ENCODE peak calls at places on chromosomes 1 and 21, in four cellular contexts. H is T-helper 1 cell, E is RPMI7951, D is body of pancreas. P is an unnamed sample.

GRCh38 chr1:43853161-43853921 is 80.3 kb upstream of the ARTN start:
- DNase-seq in H (no peak), E (peak), D (peak), P (no peak)

GRCh38 chr1:246971322-246971721 is 36.5 kb downstream of the ZNF695 start:
- DNase-seq in H (peak), E (peak), D (peak), P (no peak)

GRCh38 chr1:64186138-64186897 is 17.1 kb upstream of the UBE2U start:
- DNase-seq in H (no peak), E (no peak), D (peak), P (no peak)

GRCh38 chr1:26278303-26278702 is 1.6 kb upstream of the SH3BGRL3 start:
- DNase-seq in H (no peak), E (peak), D (no peak), P (no peak)

GRCh38 chr1:90044346-90044745 is 49.4 kb downstream of the ZNF326 start:
- DNase-seq in H (no peak), E (no peak), D (no peak), P (no peak)

GRCh38 chr1:47995306-47996050 is 1.7 kb downstream of the TRABD2B start:
- DNase-seq in H (no peak), E (no peak), D (peak), P (no peak)

GRCh38 chr1:94986783-94987182 is 59.9 kb upstream of the CNN3 start:
- DNase-seq in H (no peak), E (peak), D (no peak), P (no peak)

GRCh38 chr1:170461762-170462384 is 70.1 kb upstream of the GORAB start:
- DNase-seq in H (no peak), E (peak), D (no peak), P (no peak)

GRCh38 chr1:106325600-106325999 is 730.9 kb upstream of the PRMT6 start:
- DNase-seq in H (no peak), E (no peak), D (no peak), P (no peak)

GRCh38 chr1:153790996-153791855 is 16.0 kb downstream of the SLC27A3 start:
- DNase-seq in H (peak), E (peak), D (no peak), P (no peak)

GRCh38 chr1:10897321-10897980 is 101.0 kb upstream of the CASZ1 start:
- DNase-seq in H (no peak), E (no peak), D (no peak), P (no peak)

GRCh38 chr1:22313321-22313720 is 138.3 kb upstream of the ZBTB40 start:
- DNase-seq in H (no peak), E (no peak), D (no peak), P (no peak)

GRCh38 chr1:29210278-29211085 is 20.3 kb downstream of the MECR start:
- DNase-seq in H (no peak), E (no peak), D (no peak), P (no peak)

GRCh38 chr1:240417317-240417716 is 194.6 kb downstream of the GREM2 start:
- DNase-seq in H (no peak), E (peak), D (no peak), P (no peak)

GRCh38 chr1:164772635-164773034 is 213.7 kb downstream of the PBX1 start:
- DNase-seq in H (no peak), E (peak), D (peak), P (no peak)

GRCh38 chr1:4741876-4742423 is 87.5 kb downstream of the AJAP1 start:
- DNase-seq in H (no peak), E (peak), D (no peak), P (no peak)

GRCh38 chr1:92480200-92480812 is 6.4 kb downstream of the GFI1 start:
- DNase-seq in H (no peak), E (no peak), D (no peak), P (no peak)

GRCh38 chr21:37874904-37875780 is 41.1 kb downstream of the KCNJ6 start:
- DNase-seq in H (no peak), E (no peak), D (no peak), P (no peak)

GRCh38 chr1:84505167-84506001 is 802 bp upstream of the SPATA1 start:
- DNase-seq in H (no peak), E (peak), D (peak), P (no peak)

GRCh38 chr1:229107302-229107815 is 163.6 kb upstream of the RAB4A start:
- DNase-seq in H (no peak), E (no peak), D (no peak), P (no peak)

GRCh38 chr1:91523462-91523861 is 22.8 kb downstream of the CDC7 start:
- DNase-seq in H (peak), E (no peak), D (no peak), P (no peak)

GRCh38 chr1:19344372-19344810 is 32.3 kb downstream of the SLC66A1 start:
- DNase-seq in H (no peak), E (peak), D (peak), P (no peak)

GRCh38 chr1:227357229-227358078 is 39.2 kb upstream of the CDC42BPA start:
- DNase-seq in H (no peak), E (peak), D (peak), P (no peak)

GRCh38 chr21:21174676-21175075 is 176.5 kb downstream of the NCAM2 start:
- DNase-seq in H (no peak), E (no peak), D (no peak), P (no peak)

GRCh38 chr1:34602907-34603306 is 151.9 kb upstream of the GJB5 start:
- DNase-seq in H (no peak), E (no peak), D (no peak), P (no peak)

GRCh38 chr1:112247036-112247597 is 148.9 kb upstream of the CTTNBP2NL start:
- DNase-seq in H (no peak), E (no peak), D (no peak), P (no peak)

GRCh38 chr1:43536196-43536863 is 5.6 kb downstream of the PTPRF start:
- DNase-seq in H (no peak), E (no peak), D (peak), P (no peak)

GRCh38 chr1:2611034-2611501 is 21.7 kb downstream of the MMEL1 start:
- DNase-seq in H (no peak), E (peak), D (peak), P (no peak)

GRCh38 chr1:245605480-245606156 is 450.8 kb downstream of the KIF26B start:
- DNase-seq in H (no peak), E (peak), D (no peak), P (no peak)

GRCh38 chr1:13624526-13624925 is 40.9 kb downstream of the PDPN start:
- DNase-seq in H (no peak), E (no peak), D (no peak), P (no peak)

GRCh38 chr1:211518330-211519289 is 26.6 kb upstream of the RD3 start:
- DNase-seq in H (no peak), E (no peak), D (no peak), P (no peak)

GRCh38 chr21:17931080-17931479 is 111.9 kb upstream of the C21orf91 start:
- DNase-seq in H (peak), E (peak), D (no peak), P (no peak)

GRCh38 chr1:151565500-151566189 is 25.5 kb downstream of the TUFT1 start:
- DNase-seq in H (no peak), E (no peak), D (no peak), P (no peak)

GRCh38 chr1:173234899-173235298 is 27.8 kb upstream of the TNFSF4 start:
- DNase-seq in H (no peak), E (no peak), D (no peak), P (no peak)

GRCh38 chr1:224162768-224163167 is 20.3 kb upstream of the DEGS1 start:
- DNase-seq in H (no peak), E (no peak), D (no peak), P (no peak)

GRCh38 chr1:31396633-31397351 is 16.2 kb upstream of the SERINC2 start:
- DNase-seq in H (no peak), E (peak), D (no peak), P (no peak)

GRCh38 chr1:195529881-195530280 is 1078.4 kb downstream of the KCNT2 start:
- DNase-seq in H (no peak), E (no peak), D (no peak), P (no peak)

GRCh38 chr1:17295292-17295691 is 12.7 kb upstream of the PADI4 start:
- DNase-seq in H (no peak), E (no peak), D (no peak), P (no peak)